ENCODE peak calls at places on chromosomes 7 and 10, in four cellular contexts. One of them, this sample, is unnamed.

GRCh38 chr10:75733135-75733890 is 301.9 kb downstream of the LRMDA start:
- DNase-seq in WERI-Rb-1: no peak
- DNase-seq in lower lobe of right lung: no peak
- DNase-seq in astrocyte of the cerebellum: no peak
- DNase-seq in this sample: no peak

GRCh38 chr10:106147050-106147449 is 1017.5 kb downstream of the SORCS1 start:
- DNase-seq in WERI-Rb-1: no peak
- DNase-seq in lower lobe of right lung: no peak
- DNase-seq in astrocyte of the cerebellum: no peak
- DNase-seq in this sample: no peak

GRCh38 chr7:90955641-90956207 is 308.5 kb upstream of the FZD1 start:
- DNase-seq in WERI-Rb-1: peak
- DNase-seq in lower lobe of right lung: no peak
- DNase-seq in astrocyte of the cerebellum: no peak
- DNase-seq in this sample: no peak

GRCh38 chr7:16587129-16587528 is 58.4 kb downstream of the ANKMY2 start:
- DNase-seq in WERI-Rb-1: no peak
- DNase-seq in lower lobe of right lung: no peak
- DNase-seq in astrocyte of the cerebellum: no peak
- DNase-seq in this sample: no peak

GRCh38 chr7:927031-927671 is 27.3 kb downstream of the ADAP1 start:
- DNase-seq in WERI-Rb-1: no peak
- DNase-seq in lower lobe of right lung: peak
- DNase-seq in astrocyte of the cerebellum: no peak
- DNase-seq in this sample: no peak

GRCh38 chr7:142795339-142795863 is 24.6 kb downstream of the PRSS2 start:
- DNase-seq in WERI-Rb-1: no peak
- DNase-seq in lower lobe of right lung: no peak
- DNase-seq in astrocyte of the cerebellum: no peak
- DNase-seq in this sample: no peak

GRCh38 chr10:132538031-132538789 is 623 bp downstream of the INPP5A start:
- DNase-seq in WERI-Rb-1: no peak
- DNase-seq in lower lobe of right lung: peak
- DNase-seq in astrocyte of the cerebellum: no peak
- DNase-seq in this sample: no peak

GRCh38 chr7:7563813-7564212 is 2.9 kb upstream of the MIOS start:
- DNase-seq in WERI-Rb-1: no peak
- DNase-seq in lower lobe of right lung: no peak
- DNase-seq in astrocyte of the cerebellum: no peak
- DNase-seq in this sample: no peak

GRCh38 chr10:95363303-95363912 is 72.6 kb upstream of the PDLIM1 start:
- DNase-seq in WERI-Rb-1: peak
- DNase-seq in lower lobe of right lung: no peak
- DNase-seq in astrocyte of the cerebellum: peak
- DNase-seq in this sample: peak

GRCh38 chr7:149879801-149880738 is 6.3 kb downstream of the ATP6V0E2 start:
- DNase-seq in WERI-Rb-1: peak
- DNase-seq in lower lobe of right lung: no peak
- DNase-seq in astrocyte of the cerebellum: no peak
- DNase-seq in this sample: no peak

GRCh38 chr7:45028138-45028919 is 28.3 kb downstream of the CCM2 start:
- DNase-seq in WERI-Rb-1: no peak
- DNase-seq in lower lobe of right lung: no peak
- DNase-seq in astrocyte of the cerebellum: no peak
- DNase-seq in this sample: no peak

GRCh38 chr10:58919927-58920654 is 256.4 kb upstream of the PHYHIPL start:
- DNase-seq in WERI-Rb-1: no peak
- DNase-seq in lower lobe of right lung: no peak
- DNase-seq in astrocyte of the cerebellum: peak
- DNase-seq in this sample: peak

GRCh38 chr10:80856186-80856585 is 318.5 kb downstream of the SH2D4B start:
- DNase-seq in WERI-Rb-1: no peak
- DNase-seq in lower lobe of right lung: no peak
- DNase-seq in astrocyte of the cerebellum: no peak
- DNase-seq in this sample: no peak

GRCh38 chr10:80860719-80861118 is 323.0 kb downstream of the SH2D4B start:
- DNase-seq in WERI-Rb-1: no peak
- DNase-seq in lower lobe of right lung: no peak
- DNase-seq in astrocyte of the cerebellum: no peak
- DNase-seq in this sample: no peak

DNA sequence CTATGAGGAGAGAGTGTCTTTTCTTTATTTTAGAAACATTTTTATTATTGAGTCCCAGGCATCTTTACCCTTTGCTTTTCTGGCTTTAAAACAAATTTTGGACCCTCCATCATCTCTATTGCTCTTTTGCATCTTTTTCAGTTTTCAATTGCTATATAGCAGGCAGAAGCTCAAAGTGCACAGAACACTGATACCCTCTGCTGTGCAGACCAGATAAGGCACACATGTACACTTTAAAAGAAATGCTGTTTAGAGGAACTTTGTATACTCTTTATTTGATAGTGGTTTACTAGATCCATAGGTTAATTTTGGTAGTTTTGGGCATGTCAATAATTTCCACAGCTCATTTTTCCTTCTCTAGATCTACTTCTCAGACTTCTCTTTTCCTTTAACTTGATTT is 324.2 kb downstream of the SH2D4B start:
- DNase-seq in WERI-Rb-1: no peak
- DNase-seq in lower lobe of right lung: no peak
- DNase-seq in astrocyte of the cerebellum: no peak
- DNase-seq in this sample: no peak
- TF ChIP-seq CTCF in WERI-Rb-1: no peak
- TF ChIP-seq CTCF in lower lobe of right lung: no peak
- TF ChIP-seq CTCF in astrocyte of the cerebellum: no peak
- TF ChIP-seq CTCF in this sample: no peak

GRCh38 chr10:3068201-3068967 is 1.0 kb downstream of the PFKP start:
- DNase-seq in WERI-Rb-1: peak
- DNase-seq in lower lobe of right lung: peak
- DNase-seq in astrocyte of the cerebellum: peak
- DNase-seq in this sample: no peak
- TF ChIP-seq CTCF in WERI-Rb-1: peak
- TF ChIP-seq CTCF in lower lobe of right lung: peak
- TF ChIP-seq CTCF in astrocyte of the cerebellum: peak
- TF ChIP-seq CTCF in this sample: peak

GRCh38 chr7:9264395-9264794 is 831.0 kb downstream of the NXPH1 start:
- DNase-seq in WERI-Rb-1: no peak
- DNase-seq in lower lobe of right lung: no peak
- DNase-seq in astrocyte of the cerebellum: no peak
- DNase-seq in this sample: no peak
- TF ChIP-seq CTCF in WERI-Rb-1: no peak
- TF ChIP-seq CTCF in lower lobe of right lung: no peak
- TF ChIP-seq CTCF in astrocyte of the cerebellum: no peak
- TF ChIP-seq CTCF in this sample: no peak

GRCh38 chr10:47024399-47025252 is 113.4 kb downstream of the PTPN20 start:
- DNase-seq in WERI-Rb-1: peak
- DNase-seq in lower lobe of right lung: peak
- DNase-seq in astrocyte of the cerebellum: peak
- DNase-seq in this sample: no peak
- TF ChIP-seq CTCF in WERI-Rb-1: peak
- TF ChIP-seq CTCF in lower lobe of right lung: peak
- TF ChIP-seq CTCF in astrocyte of the cerebellum: peak
- TF ChIP-seq CTCF in this sample: peak

GRCh38 chr10:110221721-110222261 is 14.4 kb downstream of the MXI1 start:
- DNase-seq in WERI-Rb-1: peak
- DNase-seq in lower lobe of right lung: peak
- DNase-seq in astrocyte of the cerebellum: peak
- DNase-seq in this sample: peak
- TF ChIP-seq CTCF in WERI-Rb-1: no peak
- TF ChIP-seq CTCF in lower lobe of right lung: no peak
- TF ChIP-seq CTCF in astrocyte of the cerebellum: peak
- TF ChIP-seq CTCF in this sample: peak